ENCODE peak calls at places on chromosomes 6 and 20, in seven cellular contexts. U is HAP-1; M is suprapubic skin; D is ovary; B is HL-60; S is endothelial cell of umbilical vein; T is naive thymus-derived CD4-positive, alpha-beta T cell. V is an unnamed sample.

GRCh38 chr6:152980656-152981055 is 2.2 kb downstream of the FBXO5 start:
- DNase-seq in S (no peak), T (no peak), B (no peak), D (no peak), M (no peak), U (no peak), V (no peak)

GRCh38 chr6:101722991-101723579 is 329.6 kb downstream of the GRIK2 start:
- DNase-seq in D (no peak), S (peak), U (no peak), T (no peak), M (no peak), B (no peak), V (no peak)

GRCh38 chr6:37994238-37994637 is 174.7 kb downstream of the ZFAND3 start:
- DNase-seq in M (no peak), B (no peak), T (no peak), D (no peak), S (peak), U (peak), V (no peak)

GRCh38 chr6:99543968-99544367 is 24.5 kb downstream of the CCNC start:
- DNase-seq in D (no peak), S (no peak), T (no peak), M (no peak), B (no peak), U (no peak), V (no peak)

GRCh38 chr6:40541556-40542174 is 45.5 kb downstream of the LRFN2 start:
- DNase-seq in M (no peak), B (no peak), S (no peak), D (no peak), T (no peak), U (no peak), V (no peak)

GRCh38 chr20:44017905-44018683 is 103.4 kb downstream of the TOX2 start:
- DNase-seq in S (peak), B (no peak), D (no peak), T (no peak), M (no peak), U (peak), V (peak)

GRCh38 chr20:54161008-54161820 is 12.6 kb downstream of the CYP24A1 start:
- DNase-seq in T (no peak), U (no peak), M (no peak), D (no peak), S (no peak), B (no peak), V (no peak)

GRCh38 chr6:167141667-167142432 is 15.9 kb downstream of the GPR31 start:
- DNase-seq in S (peak), B (peak), D (peak), U (peak), T (peak), M (no peak), V (no peak)

GRCh38 chr6:127841811-127842210 is 59.0 kb downstream of the THEMIS start:
- DNase-seq in T (no peak), B (no peak), M (no peak), S (no peak), U (no peak), D (no peak), V (no peak)

GRCh38 chr6:143961868-143962643 is 46.0 kb downstream of the PLAGL1 start:
- DNase-seq in D (no peak), S (no peak), U (peak), T (no peak), B (no peak), M (no peak), V (no peak)

GRCh38 chr6:143964667-143965066 is 43.4 kb downstream of the PLAGL1 start:
- DNase-seq in S (no peak), B (no peak), D (no peak), M (no peak), U (no peak), T (no peak), V (no peak)

GRCh38 chr6:143965503-143966171 is 42.4 kb downstream of the PLAGL1 start:
- DNase-seq in U (no peak), D (no peak), B (peak), M (no peak), T (no peak), S (no peak), V (no peak)

GRCh38 chr6:143962644-143962929 is 45.5 kb downstream of the PLAGL1 start:
- DNase-seq in S (peak), M (no peak), B (no peak), D (no peak), U (peak), T (no peak), V (no peak)

GRCh38 chr6:143963158-143963919 is 44.7 kb downstream of the PLAGL1 start:
- DNase-seq in D (no peak), S (no peak), T (no peak), B (no peak), U (no peak), M (no peak), V (no peak)
- H3K4me3 ChIP-seq in D (no peak), S (no peak), T (no peak), B (no peak), U (no peak), M (no peak), V (no peak)

DNA sequence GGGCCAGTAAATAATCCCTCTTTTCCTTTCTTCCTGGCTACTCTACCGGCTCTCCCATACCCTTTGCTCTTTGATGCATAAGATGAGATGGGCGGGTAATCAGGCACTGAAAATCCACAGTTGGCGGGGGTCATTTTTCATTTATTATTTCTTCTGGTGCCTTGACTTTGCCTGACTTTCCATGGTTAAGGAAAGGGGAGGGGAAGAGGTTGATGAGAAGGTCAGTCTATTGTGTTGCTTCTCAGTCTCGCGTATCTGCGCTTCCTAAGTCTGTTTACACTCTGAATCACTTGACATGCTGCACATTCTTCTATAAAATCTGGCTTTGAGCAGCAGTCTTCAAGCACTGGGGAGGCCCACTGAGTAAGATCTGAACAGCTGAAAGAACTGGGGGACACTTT is 121.1 kb upstream of the HDGFL1 start:
- DNase-seq in D (no peak), S (peak), T (no peak), B (no peak), M (no peak), U (peak), V (no peak)
- H3K4me3 ChIP-seq in D (no peak), S (no peak), T (no peak), B (no peak), M (no peak), U (no peak), V (no peak)

GRCh38 chr6:32190946-32191677 is 1.1 kb upstream of the PBX2 start:
- DNase-seq in M (no peak), S (no peak), B (no peak), U (no peak), T (no peak), D (peak), V (no peak)

GRCh38 chr6:32190054-32190945 is at the start of gene PBX2:
- DNase-seq in S (peak), T (peak), M (peak), D (peak), U (peak), B (peak), V (peak)

GRCh38 chr6:32189742-32190053 is 304 bp downstream of the PBX2 start:
- DNase-seq in T (no peak), M (no peak), B (no peak), U (no peak), D (peak), S (no peak), V (no peak)

GRCh38 chr6:32192608-32193039 is at the start of gene GPSM3:
- DNase-seq in B (peak), S (peak), U (no peak), D (peak), T (peak), M (no peak), V (no peak)

DNA sequence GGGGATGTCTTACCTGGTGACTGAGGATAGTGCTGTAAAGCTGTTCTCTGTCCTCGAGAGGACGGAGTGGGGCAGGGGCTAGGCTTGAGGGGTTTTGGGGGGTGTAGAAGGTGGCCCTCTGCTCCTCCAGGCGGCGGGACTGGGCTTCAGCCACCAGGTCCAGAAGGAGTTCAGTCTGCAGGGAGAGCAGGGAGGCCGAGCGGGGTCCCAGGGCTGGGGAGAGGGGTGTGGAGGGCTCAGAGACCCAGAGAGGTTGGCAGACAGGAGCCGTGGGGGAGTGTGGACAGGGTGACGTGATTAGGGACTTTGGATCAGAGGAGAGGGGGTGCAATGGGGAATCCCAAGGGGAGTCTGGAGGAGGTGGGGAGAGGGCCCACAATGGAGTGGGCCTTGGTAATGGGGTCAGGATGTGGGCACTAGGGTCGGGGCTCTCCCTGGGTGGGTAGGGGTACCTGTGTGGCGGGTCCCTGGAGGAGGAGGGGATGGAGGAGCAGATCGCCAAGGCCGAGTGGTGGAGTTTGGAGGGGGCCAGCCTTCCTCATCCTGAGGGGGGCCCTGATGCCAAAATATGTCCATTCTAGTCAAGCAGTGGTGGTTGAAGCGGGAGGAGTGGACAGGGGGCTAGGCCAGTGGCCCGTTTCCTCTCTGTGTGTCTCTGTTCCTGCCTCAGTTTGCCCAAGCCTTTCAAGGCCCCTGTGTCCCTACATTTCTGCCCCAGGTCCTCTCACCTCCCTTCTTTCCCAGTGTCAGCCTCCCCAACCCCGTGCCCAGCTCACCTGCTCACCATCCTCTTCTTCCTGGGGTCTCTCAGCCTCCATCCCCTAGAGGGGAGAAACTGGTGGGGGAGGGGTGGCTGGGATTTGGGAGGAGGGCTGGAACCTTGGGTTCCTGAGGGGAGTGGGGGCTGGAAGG is 491 bp downstream of the GPSM3 start:
- DNase-seq in T (no peak), S (no peak), U (no peak), D (peak), M (peak), B (no peak), V (no peak)
- H3K4me3 ChIP-seq in T (peak), S (no peak), U (no peak), D (no peak), M (peak), B (peak), V (no peak)

GRCh38 chr20:51021067-51022025 is 1.6 kb downstream of the KCNG1 start:
- DNase-seq in B (no peak), M (no peak), T (no peak), U (peak), S (no peak), D (no peak), V (no peak)
- H3K4me3 ChIP-seq in B (no peak), M (no peak), T (no peak), U (peak), S (no peak), D (peak), V (no peak)

GRCh38 chr6:47130086-47130485 is 88.0 kb upstream of the ADGRF1 start:
- DNase-seq in U (no peak), T (no peak), D (no peak), M (no peak), B (no peak), S (no peak), V (no peak)
- H3K4me3 ChIP-seq in U (no peak), T (no peak), D (no peak), M (no peak), B (no peak), S (no peak), V (no peak)